ENCODE peak calls at places on chromosomes 7 and 10, in ten cellular contexts. One of them, this sample, is unnamed.
A peak's percentile ranks its signal among the peaks of the same experiment; 100 is the strongest.

GRCh38 chr7:82778021-82778420 is 334.4 kb upstream of the CACNA2D1 start:
- DNase-seq in Calu3: no peak
- DNase-seq in mesothelial cell of epicardium: no peak
- DNase-seq in left ventricle myocardium superior: no peak
- DNase-seq in iris pigment epithelial cell: peak; percentile 48
- DNase-seq in G401: no peak
- DNase-seq in RPMI8226: no peak
- DNase-seq in heart right ventricle: no peak
- DNase-seq in heart left ventricle: no peak
- DNase-seq in SW 1271: no peak
- DNase-seq in this sample: no peak

GRCh38 chr7:51315393-51316261 is 982 bp downstream of the COBL start:
- DNase-seq in RPMI8226: peak; percentile 75
- DNase-seq in mesothelial cell of epicardium: no peak
- DNase-seq in heart left ventricle: peak; percentile 68
- DNase-seq in Calu3: peak; percentile 88
- DNase-seq in heart right ventricle: peak; percentile 22
- DNase-seq in G401: peak; percentile 57
- DNase-seq in SW 1271: no peak
- DNase-seq in iris pigment epithelial cell: peak; percentile 15
- DNase-seq in left ventricle myocardium superior: peak; percentile 49
- DNase-seq in this sample: no peak

GRCh38 chr10:93991596-93992284 is 2.0 kb upstream of the PLCE1 start:
- DNase-seq in SW 1271: peak; percentile 41
- DNase-seq in Calu3: peak; percentile 63
- DNase-seq in heart right ventricle: peak; percentile 51
- DNase-seq in heart left ventricle: no peak
- DNase-seq in left ventricle myocardium superior: peak; percentile 58
- DNase-seq in mesothelial cell of epicardium: peak; percentile 36
- DNase-seq in iris pigment epithelial cell: peak; percentile 72
- DNase-seq in RPMI8226: no peak
- DNase-seq in G401: peak; percentile 17
- DNase-seq in this sample: no peak

GRCh38 chr10:36464291-36464690 is 661.1 kb upstream of the ANKRD30A start:
- DNase-seq in heart left ventricle: no peak
- DNase-seq in left ventricle myocardium superior: no peak
- DNase-seq in iris pigment epithelial cell: no peak
- DNase-seq in G401: no peak
- DNase-seq in mesothelial cell of epicardium: no peak
- DNase-seq in heart right ventricle: no peak
- DNase-seq in SW 1271: no peak
- DNase-seq in RPMI8226: no peak
- DNase-seq in Calu3: no peak
- DNase-seq in this sample: no peak

GRCh38 chr7:158473238-158473637 is 114.4 kb downstream of the PTPRN2 start:
- DNase-seq in RPMI8226: peak; percentile 23
- DNase-seq in left ventricle myocardium superior: no peak
- DNase-seq in Calu3: no peak
- DNase-seq in G401: no peak
- DNase-seq in mesothelial cell of epicardium: no peak
- DNase-seq in SW 1271: no peak
- DNase-seq in heart right ventricle: no peak
- DNase-seq in iris pigment epithelial cell: no peak
- DNase-seq in heart left ventricle: no peak
- DNase-seq in this sample: no peak

GRCh38 chr7:28172976-28173375 is 7.6 kb downstream of the JAZF1 start:
- DNase-seq in left ventricle myocardium superior: no peak
- DNase-seq in heart right ventricle: no peak
- DNase-seq in mesothelial cell of epicardium: no peak
- DNase-seq in G401: no peak
- DNase-seq in RPMI8226: no peak
- DNase-seq in SW 1271: no peak
- DNase-seq in heart left ventricle: no peak
- DNase-seq in Calu3: no peak
- DNase-seq in iris pigment epithelial cell: no peak
- DNase-seq in this sample: no peak

GRCh38 chr7:142581341-142581740 is 167.9 kb upstream of the PRSS1 start:
- DNase-seq in heart left ventricle: no peak
- DNase-seq in RPMI8226: peak; percentile 64
- DNase-seq in SW 1271: peak; percentile 60
- DNase-seq in heart right ventricle: no peak
- DNase-seq in mesothelial cell of epicardium: no peak
- DNase-seq in Calu3: no peak
- DNase-seq in iris pigment epithelial cell: peak; percentile 55
- DNase-seq in G401: no peak
- DNase-seq in left ventricle myocardium superior: no peak
- DNase-seq in this sample: no peak

GRCh38 chr7:159092701-159093121 is 52.0 kb downstream of the VIPR2 start:
- DNase-seq in iris pigment epithelial cell: no peak
- DNase-seq in RPMI8226: no peak
- DNase-seq in heart right ventricle: no peak
- DNase-seq in mesothelial cell of epicardium: no peak
- DNase-seq in heart left ventricle: no peak
- DNase-seq in Calu3: no peak
- DNase-seq in SW 1271: no peak
- DNase-seq in G401: no peak
- DNase-seq in left ventricle myocardium superior: peak; percentile 30
- DNase-seq in this sample: no peak

GRCh38 chr7:95404316-95404715 is 8.1 kb upstream of the PON3 start:
- DNase-seq in left ventricle myocardium superior: peak; percentile 58
- DNase-seq in Calu3: no peak
- DNase-seq in mesothelial cell of epicardium: no peak
- DNase-seq in SW 1271: no peak
- DNase-seq in heart left ventricle: no peak
- DNase-seq in iris pigment epithelial cell: peak; percentile 10
- DNase-seq in RPMI8226: no peak
- DNase-seq in heart right ventricle: peak; percentile 23
- DNase-seq in G401: peak; percentile 12
- DNase-seq in this sample: no peak

GRCh38 chr7:11341285-11341944 is 367.7 kb downstream of the PHF14 start:
- DNase-seq in Calu3: peak; percentile 23
- DNase-seq in SW 1271: peak; percentile 51
- DNase-seq in heart left ventricle: no peak
- DNase-seq in RPMI8226: no peak
- DNase-seq in iris pigment epithelial cell: peak; percentile 51
- DNase-seq in left ventricle myocardium superior: no peak
- DNase-seq in G401: peak; percentile 90
- DNase-seq in heart right ventricle: no peak
- DNase-seq in mesothelial cell of epicardium: no peak
- DNase-seq in this sample: no peak

GRCh38 chr10:106380706-106381105 is 783.8 kb downstream of the SORCS1 start:
- DNase-seq in left ventricle myocardium superior: no peak
- DNase-seq in heart left ventricle: no peak
- DNase-seq in iris pigment epithelial cell: no peak
- DNase-seq in mesothelial cell of epicardium: no peak
- DNase-seq in SW 1271: no peak
- DNase-seq in G401: no peak
- DNase-seq in Calu3: no peak
- DNase-seq in RPMI8226: no peak
- DNase-seq in heart right ventricle: no peak
- DNase-seq in this sample: no peak

GRCh38 chr7:74269757-74270277 is 15.6 kb upstream of the RFC2 start:
- DNase-seq in Calu3: peak; percentile 63
- DNase-seq in heart left ventricle: peak; percentile 70
- DNase-seq in RPMI8226: peak; percentile 80
- DNase-seq in G401: peak; percentile 75
- DNase-seq in mesothelial cell of epicardium: no peak
- DNase-seq in heart right ventricle: no peak
- DNase-seq in iris pigment epithelial cell: peak; percentile 53
- DNase-seq in left ventricle myocardium superior: peak; percentile 53
- DNase-seq in SW 1271: peak; percentile 63
- DNase-seq in this sample: peak; percentile 40

GRCh38 chr7:100835903-100836811 is 8.8 kb upstream of the EPHB4 start:
- DNase-seq in heart left ventricle: peak; percentile 77
- DNase-seq in mesothelial cell of epicardium: no peak
- DNase-seq in heart right ventricle: peak; percentile 69
- DNase-seq in Calu3: peak; percentile 76
- DNase-seq in SW 1271: no peak
- DNase-seq in G401: peak; percentile 37
- DNase-seq in RPMI8226: no peak
- DNase-seq in left ventricle myocardium superior: peak; percentile 69
- DNase-seq in iris pigment epithelial cell: no peak
- DNase-seq in this sample: no peak

GRCh38 chr7:130272456-130273080 is 5.9 kb downstream of the CPA2 start:
- DNase-seq in Calu3: no peak
- DNase-seq in heart left ventricle: peak; percentile 63
- DNase-seq in G401: peak; percentile 5
- DNase-seq in mesothelial cell of epicardium: no peak
- DNase-seq in heart right ventricle: no peak
- DNase-seq in iris pigment epithelial cell: no peak
- DNase-seq in left ventricle myocardium superior: peak; percentile 37
- DNase-seq in SW 1271: no peak
- DNase-seq in RPMI8226: no peak
- DNase-seq in this sample: no peak

GRCh38 chr10:95360122-95360715 is 69.4 kb upstream of the PDLIM1 start:
- DNase-seq in heart left ventricle: no peak
- DNase-seq in mesothelial cell of epicardium: no peak
- DNase-seq in Calu3: no peak
- DNase-seq in iris pigment epithelial cell: peak; percentile 40
- DNase-seq in SW 1271: no peak
- DNase-seq in G401: no peak
- DNase-seq in RPMI8226: peak; percentile 8
- DNase-seq in heart right ventricle: no peak
- DNase-seq in left ventricle myocardium superior: no peak
- DNase-seq in this sample: no peak